ENCODE peak calls at places on chromosomes 11 and 22, in five cellular contexts. T, E, J, F and B are unnamed samples.

GRCh38 chr11:75449271-75449670 is 16.3 kb upstream of the KLHL35 start:
- DNase-seq in T (no peak), E (no peak), J (no peak), F (no peak), B (no peak)

GRCh38 chr11:118438314-118438931 is 2.1 kb downstream of the KMT2A start:
- DNase-seq in T (peak; percentile 78), E (peak; percentile 35), J (peak; percentile 28), F (peak; percentile 50), B (peak; percentile 71)

GRCh38 chr22:36306227-36306626 is 53.3 kb downstream of the APOL1 start:
- DNase-seq in T (no peak), E (no peak), J (no peak), F (no peak), B (no peak)

GRCh38 chr11:24623121-24623520 is 126.3 kb downstream of the LUZP2 start:
- DNase-seq in T (no peak), E (no peak), J (no peak), F (no peak), B (no peak)

GRCh38 chr22:28783786-28784671 is 11.5 kb downstream of the CCDC117 start:
- DNase-seq in T (no peak), E (no peak), J (no peak), F (no peak), B (no peak)

GRCh38 chr11:12057299-12057980 is 49.0 kb upstream of the DKK3 start:
- DNase-seq in T (no peak), E (no peak), J (no peak), F (no peak), B (no peak)

GRCh38 chr22:27115816-27116256 is 458.4 kb downstream of the MIAT start:
- DNase-seq in T (peak; percentile 79), E (no peak), J (no peak), F (no peak), B (no peak)

GRCh38 chr11:121445071-121445768 is 6.9 kb upstream of the SORL1 start:
- DNase-seq in T (no peak), E (no peak), J (no peak), F (no peak), B (no peak)

GRCh38 chr11:125869526-125869925 is 17.9 kb upstream of the HYLS1 start:
- DNase-seq in T (no peak), E (no peak), J (no peak), F (no peak), B (no peak)

GRCh38 chr22:42747701-42748513 is 27.2 kb upstream of the A4GALT start:
- DNase-seq in T (peak; percentile 76), E (no peak), J (no peak), F (no peak), B (no peak)

GRCh38 chr22:32932176-32932575 is 126.0 kb downstream of the SYN3 start:
- DNase-seq in T (peak; percentile 54), E (no peak), J (no peak), F (no peak), B (no peak)

GRCh38 chr11:66934971-66935779 is 23.0 kb downstream of the PC start:
- DNase-seq in T (peak; percentile 95), E (no peak), J (no peak), F (no peak), B (no peak)

GRCh38 chr11:100837294-100837693 is 150.2 kb downstream of the ARHGAP42 start:
- DNase-seq in T (no peak), E (no peak), J (no peak), F (no peak), B (no peak)

GRCh38 chr22:39518996-39519680 is 1.2 kb upstream of the ATF4 start:
- DNase-seq in T (no peak), E (no peak), J (no peak), F (peak; percentile 30), B (no peak)

GRCh38 chr22:50192056-50192824 is 6.5 kb downstream of the TRABD start:
- DNase-seq in T (no peak), E (no peak), J (no peak), F (no peak), B (no peak)

GRCh38 chr22:47599753-47600152 is 837.3 kb downstream of the TBC1D22A start:
- DNase-seq in T (no peak), E (no peak), J (no peak), F (no peak), B (no peak)

GRCh38 chr22:31538815-31539214 is 42.5 kb downstream of the SFI1 start:
- DNase-seq in T (no peak), E (no peak), J (no peak), F (no peak), B (no peak)

GRCh38 chr11:47724041-47724729 is 9.0 kb upstream of the AGBL2 start:
- DNase-seq in T (peak; percentile 42), E (no peak), J (no peak), F (peak; percentile 52), B (no peak)

GRCh38 chr11:63866211-63866610 is 27.3 kb downstream of the MARK2 start:
- DNase-seq in T (peak; percentile 66), E (peak; percentile 38), J (peak; percentile 45), F (peak; percentile 81), B (no peak)